ENCODE peak calls at places on chromosomes 5 and 9, in four cellular contexts. U is A549, R is stomach, T is adrenal gland. S is an unnamed sample.

GRCh38 chr9:103821115-103821514 is 273.0 kb upstream of the SMC2 start:
- DNase-seq in U (no peak), T (no peak), R (no peak), S (no peak)

GRCh38 chr9:77820293-77820954 is 172.3 kb upstream of the GNA14 start:
- DNase-seq in R (no peak), U (peak; percentile 67), T (no peak), S (no peak)

GRCh38 chr9:16540996-16541668 is 329.3 kb downstream of the BNC2 start:
- DNase-seq in T (no peak), U (no peak), R (no peak), S (no peak)

GRCh38 chr9:26975728-26976707 is 19.8 kb downstream of the IFT74 start:
- DNase-seq in R (peak; percentile 38), U (peak; percentile 72), T (peak; percentile 74), S (peak; percentile 46)

GRCh38 chr5:137619191-137619870 is 116.6 kb downstream of the KLHL3 start:
- DNase-seq in U (no peak), T (peak; percentile 96), R (no peak), S (no peak)

GRCh38 chr5:126219616-126220015 is 203.6 kb upstream of the GRAMD2B start:
- DNase-seq in R (no peak), U (no peak), T (no peak), S (no peak)

GRCh38 chr9:78562021-78562420 is 265.1 kb downstream of the PSAT1 start:
- DNase-seq in T (no peak), R (no peak), U (no peak), S (no peak)

GRCh38 chr5:127806776-127807175 is 103.6 kb downstream of the CCDC192 start:
- DNase-seq in U (no peak), R (no peak), T (no peak), S (no peak)

GRCh38 chr9:126666155-126666803 is 52.6 kb downstream of the LMX1B start:
- DNase-seq in R (no peak), U (no peak), T (no peak), S (no peak)

GRCh38 chr9:112443200-112443599 is 43.4 kb upstream of the KIAA1958 start:
- DNase-seq in R (no peak), U (peak; percentile 23), T (no peak), S (no peak)

GRCh38 chr9:108296056-108296455 is 559.7 kb downstream of the ACTL7B start:
- DNase-seq in T (no peak), U (no peak), R (no peak), S (no peak)

DNA sequence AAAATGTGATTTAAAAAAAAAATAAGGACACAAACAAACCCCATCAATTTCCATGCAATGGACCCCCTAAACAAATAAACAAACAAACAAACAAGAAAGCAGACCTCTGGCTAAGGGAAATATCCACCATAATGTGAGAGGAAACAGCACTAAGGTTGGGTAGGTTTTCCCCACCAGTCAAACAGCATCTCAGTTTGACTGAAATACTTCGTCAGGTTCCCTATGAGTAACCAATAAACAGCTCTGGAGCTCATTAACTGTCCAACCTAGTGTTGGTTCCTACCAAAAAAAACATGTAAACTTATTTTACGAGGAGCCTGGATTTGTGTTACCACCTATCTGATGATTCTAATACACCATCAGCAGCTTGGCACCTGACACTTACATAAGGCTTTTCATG is 198.5 kb upstream of the TARS1 start:
- DNase-seq in T (no peak), R (no peak), U (no peak), S (no peak)
- H3K4me3 ChIP-seq in T (no peak overlapping the region), R (no peak overlapping the region), U (no peak overlapping the region), S (no peak overlapping the region)

GRCh38 chr5:88661870-88662207 is 221.1 kb downstream of the MEF2C start:
- DNase-seq in R (no peak), T (no peak), U (no peak), S (no peak)
- H3K4me3 ChIP-seq in R (no peak overlapping the region), T (no peak overlapping the region), U (no peak overlapping the region), S (no peak overlapping the region)

GRCh38 chr9:132005896-132006295 is 73.8 kb downstream of the MED27 start:
- DNase-seq in R (no peak), U (no peak), T (no peak), S (no peak)
- H3K4me3 ChIP-seq in R (no peak overlapping the region), U (no peak overlapping the region), T (no peak overlapping the region), S (no peak overlapping the region)

GRCh38 chr5:10695055-10695649 is 65.9 kb downstream of the DAP start:
- DNase-seq in R (peak; percentile 86), U (peak; percentile 75), T (peak; percentile 90), S (peak; percentile 67)
- H3K4me3 ChIP-seq in R (no peak overlapping the region), U (no peak overlapping the region), T (no peak overlapping the region), S (no peak overlapping the region)

S was measured in colonic mucosa.